ENCODE peak calls at places on chromosome 1, in seven cellular contexts. One of them, this sample, is unnamed.

GRCh38 chr1:183567584-183567983 is 22.7 kb downstream of the NCF2 start:
- DNase-seq in stimulated activated CD8-positive, alpha-beta memory T cell treated with anti-CD3 and anti-CD28 coated beads, Interleukin-2, amount 100 ng/mL, for 48 hours: no peak
- DNase-seq in foreskin fibroblast: no peak
- DNase-seq in NCI-H2029 treated with DMSO at 0.1 percent for 48 hours: peak
- DNase-seq in HTR-8/SVneo: peak
- DNase-seq in right atrium auricular region: no peak
- DNase-seq in upper lobe of left lung: no peak
- DNase-seq in this sample: no peak

GRCh38 chr1:69991644-69992043 is 213.7 kb downstream of the LRRC40 start:
- DNase-seq in stimulated activated CD8-positive, alpha-beta memory T cell treated with anti-CD3 and anti-CD28 coated beads, Interleukin-2, amount 100 ng/mL, for 48 hours: no peak
- DNase-seq in foreskin fibroblast: no peak
- DNase-seq in NCI-H2029 treated with DMSO at 0.1 percent for 48 hours: no peak
- DNase-seq in HTR-8/SVneo: no peak
- DNase-seq in right atrium auricular region: no peak
- DNase-seq in upper lobe of left lung: no peak
- DNase-seq in this sample: no peak

GRCh38 chr1:158951956-158952355 is 20.6 kb downstream of the PYHIN1 start:
- DNase-seq in stimulated activated CD8-positive, alpha-beta memory T cell treated with anti-CD3 and anti-CD28 coated beads, Interleukin-2, amount 100 ng/mL, for 48 hours: no peak
- DNase-seq in foreskin fibroblast: no peak
- DNase-seq in NCI-H2029 treated with DMSO at 0.1 percent for 48 hours: peak
- DNase-seq in HTR-8/SVneo: no peak
- DNase-seq in right atrium auricular region: no peak
- DNase-seq in upper lobe of left lung: no peak
- DNase-seq in this sample: no peak

GRCh38 chr1:200741808-200742207 is 3.1 kb downstream of the CAMSAP2 start:
- DNase-seq in stimulated activated CD8-positive, alpha-beta memory T cell treated with anti-CD3 and anti-CD28 coated beads, Interleukin-2, amount 100 ng/mL, for 48 hours: no peak
- DNase-seq in foreskin fibroblast: no peak
- DNase-seq in NCI-H2029 treated with DMSO at 0.1 percent for 48 hours: no peak
- DNase-seq in HTR-8/SVneo: no peak
- DNase-seq in right atrium auricular region: no peak
- DNase-seq in upper lobe of left lung: no peak
- DNase-seq in this sample: no peak

GRCh38 chr1:217881607-217882332 is 250.6 kb downstream of the SPATA17 start:
- DNase-seq in stimulated activated CD8-positive, alpha-beta memory T cell treated with anti-CD3 and anti-CD28 coated beads, Interleukin-2, amount 100 ng/mL, for 48 hours: no peak
- DNase-seq in foreskin fibroblast: no peak
- DNase-seq in NCI-H2029 treated with DMSO at 0.1 percent for 48 hours: no peak
- DNase-seq in HTR-8/SVneo: peak
- DNase-seq in right atrium auricular region: no peak
- DNase-seq in upper lobe of left lung: no peak
- DNase-seq in this sample: no peak

GRCh38 chr1:234212764-234213406 is 160.4 kb upstream of the COA6 start:
- DNase-seq in stimulated activated CD8-positive, alpha-beta memory T cell treated with anti-CD3 and anti-CD28 coated beads, Interleukin-2, amount 100 ng/mL, for 48 hours: no peak
- DNase-seq in foreskin fibroblast: no peak
- DNase-seq in NCI-H2029 treated with DMSO at 0.1 percent for 48 hours: peak
- DNase-seq in HTR-8/SVneo: peak
- DNase-seq in right atrium auricular region: peak
- DNase-seq in upper lobe of left lung: no peak
- DNase-seq in this sample: no peak

GRCh38 chr1:191305370-191305769 is 827.7 kb upstream of the BRINP3 start:
- DNase-seq in stimulated activated CD8-positive, alpha-beta memory T cell treated with anti-CD3 and anti-CD28 coated beads, Interleukin-2, amount 100 ng/mL, for 48 hours: no peak
- DNase-seq in foreskin fibroblast: no peak
- DNase-seq in NCI-H2029 treated with DMSO at 0.1 percent for 48 hours: no peak
- DNase-seq in HTR-8/SVneo: no peak
- DNase-seq in right atrium auricular region: no peak
- DNase-seq in upper lobe of left lung: no peak
- DNase-seq in this sample: no peak

GRCh38 chr1:109206324-109206723 is 7.4 kb upstream of the SARS1 start:
- DNase-seq in stimulated activated CD8-positive, alpha-beta memory T cell treated with anti-CD3 and anti-CD28 coated beads, Interleukin-2, amount 100 ng/mL, for 48 hours: no peak
- DNase-seq in foreskin fibroblast: no peak
- DNase-seq in NCI-H2029 treated with DMSO at 0.1 percent for 48 hours: no peak
- DNase-seq in HTR-8/SVneo: no peak
- DNase-seq in right atrium auricular region: no peak
- DNase-seq in upper lobe of left lung: no peak
- DNase-seq in this sample: no peak

GRCh38 chr1:71804140-71804539 is 478.2 kb downstream of the NEGR1 start:
- DNase-seq in stimulated activated CD8-positive, alpha-beta memory T cell treated with anti-CD3 and anti-CD28 coated beads, Interleukin-2, amount 100 ng/mL, for 48 hours: no peak
- DNase-seq in foreskin fibroblast: no peak
- DNase-seq in NCI-H2029 treated with DMSO at 0.1 percent for 48 hours: no peak
- DNase-seq in HTR-8/SVneo: no peak
- DNase-seq in right atrium auricular region: no peak
- DNase-seq in upper lobe of left lung: no peak
- DNase-seq in this sample: no peak

GRCh38 chr1:110674337-110675059 is at the start of gene KCNA3:
- DNase-seq in stimulated activated CD8-positive, alpha-beta memory T cell treated with anti-CD3 and anti-CD28 coated beads, Interleukin-2, amount 100 ng/mL, for 48 hours: peak
- DNase-seq in foreskin fibroblast: peak
- DNase-seq in NCI-H2029 treated with DMSO at 0.1 percent for 48 hours: no peak
- DNase-seq in HTR-8/SVneo: no peak
- DNase-seq in right atrium auricular region: no peak
- DNase-seq in upper lobe of left lung: peak
- DNase-seq in this sample: no peak

GRCh38 chr1:152244576-152244975 is 20.6 kb upstream of the HRNR start:
- DNase-seq in stimulated activated CD8-positive, alpha-beta memory T cell treated with anti-CD3 and anti-CD28 coated beads, Interleukin-2, amount 100 ng/mL, for 48 hours: no peak
- DNase-seq in foreskin fibroblast: no peak
- DNase-seq in NCI-H2029 treated with DMSO at 0.1 percent for 48 hours: no peak
- DNase-seq in HTR-8/SVneo: no peak
- DNase-seq in right atrium auricular region: no peak
- DNase-seq in upper lobe of left lung: no peak
- DNase-seq in this sample: no peak

GRCh38 chr1:157377216-157377821 is 175.0 kb downstream of the FCRL5 start:
- DNase-seq in stimulated activated CD8-positive, alpha-beta memory T cell treated with anti-CD3 and anti-CD28 coated beads, Interleukin-2, amount 100 ng/mL, for 48 hours: no peak
- DNase-seq in foreskin fibroblast: peak
- DNase-seq in NCI-H2029 treated with DMSO at 0.1 percent for 48 hours: peak
- DNase-seq in HTR-8/SVneo: no peak
- DNase-seq in right atrium auricular region: no peak
- DNase-seq in upper lobe of left lung: no peak
- DNase-seq in this sample: no peak

GRCh38 chr1:231938651-231939050 is 312.1 kb downstream of the DISC1 start:
- DNase-seq in stimulated activated CD8-positive, alpha-beta memory T cell treated with anti-CD3 and anti-CD28 coated beads, Interleukin-2, amount 100 ng/mL, for 48 hours: no peak
- DNase-seq in foreskin fibroblast: no peak
- DNase-seq in NCI-H2029 treated with DMSO at 0.1 percent for 48 hours: no peak
- DNase-seq in HTR-8/SVneo: no peak
- DNase-seq in right atrium auricular region: no peak
- DNase-seq in upper lobe of left lung: no peak
- DNase-seq in this sample: no peak

GRCh38 chr1:201137579-201138310 is 10.8 kb upstream of the ASCL5 start:
- DNase-seq in stimulated activated CD8-positive, alpha-beta memory T cell treated with anti-CD3 and anti-CD28 coated beads, Interleukin-2, amount 100 ng/mL, for 48 hours: no peak
- DNase-seq in foreskin fibroblast: peak
- DNase-seq in NCI-H2029 treated with DMSO at 0.1 percent for 48 hours: no peak
- DNase-seq in HTR-8/SVneo: no peak
- DNase-seq in right atrium auricular region: peak
- DNase-seq in upper lobe of left lung: no peak
- DNase-seq in this sample: peak

GRCh38 chr1:3779265-3779911 is 6.8 kb downstream of the SMIM1 start:
- DNase-seq in stimulated activated CD8-positive, alpha-beta memory T cell treated with anti-CD3 and anti-CD28 coated beads, Interleukin-2, amount 100 ng/mL, for 48 hours: no peak
- DNase-seq in foreskin fibroblast: no peak
- DNase-seq in NCI-H2029 treated with DMSO at 0.1 percent for 48 hours: no peak
- DNase-seq in HTR-8/SVneo: no peak
- DNase-seq in right atrium auricular region: no peak
- DNase-seq in upper lobe of left lung: no peak
- DNase-seq in this sample: no peak

GRCh38 chr1:39148942-39149341 is 55.6 kb upstream of the MACF1 start:
- DNase-seq in stimulated activated CD8-positive, alpha-beta memory T cell treated with anti-CD3 and anti-CD28 coated beads, Interleukin-2, amount 100 ng/mL, for 48 hours: no peak
- DNase-seq in foreskin fibroblast: no peak
- DNase-seq in NCI-H2029 treated with DMSO at 0.1 percent for 48 hours: peak
- DNase-seq in HTR-8/SVneo: no peak
- DNase-seq in right atrium auricular region: no peak
- DNase-seq in upper lobe of left lung: no peak
- DNase-seq in this sample: no peak

GRCh38 chr1:221457706-221458429 is 284.0 kb downstream of the DUSP10 start:
- DNase-seq in stimulated activated CD8-positive, alpha-beta memory T cell treated with anti-CD3 and anti-CD28 coated beads, Interleukin-2, amount 100 ng/mL, for 48 hours: no peak
- DNase-seq in foreskin fibroblast: peak
- DNase-seq in NCI-H2029 treated with DMSO at 0.1 percent for 48 hours: no peak
- DNase-seq in HTR-8/SVneo: no peak
- DNase-seq in right atrium auricular region: no peak
- DNase-seq in upper lobe of left lung: no peak
- DNase-seq in this sample: no peak

GRCh38 chr1:114080511-114081144 is 73.0 kb downstream of the SYT6 start:
- DNase-seq in stimulated activated CD8-positive, alpha-beta memory T cell treated with anti-CD3 and anti-CD28 coated beads, Interleukin-2, amount 100 ng/mL, for 48 hours: no peak
- DNase-seq in foreskin fibroblast: no peak
- DNase-seq in NCI-H2029 treated with DMSO at 0.1 percent for 48 hours: no peak
- DNase-seq in HTR-8/SVneo: no peak
- DNase-seq in right atrium auricular region: no peak
- DNase-seq in upper lobe of left lung: no peak
- DNase-seq in this sample: no peak

GRCh38 chr1:226973898-226974543 is 33.9 kb downstream of the COQ8A start:
- DNase-seq in stimulated activated CD8-positive, alpha-beta memory T cell treated with anti-CD3 and anti-CD28 coated beads, Interleukin-2, amount 100 ng/mL, for 48 hours: no peak
- DNase-seq in foreskin fibroblast: peak
- DNase-seq in NCI-H2029 treated with DMSO at 0.1 percent for 48 hours: no peak
- DNase-seq in HTR-8/SVneo: no peak
- DNase-seq in right atrium auricular region: peak
- DNase-seq in upper lobe of left lung: peak
- DNase-seq in this sample: peak

GRCh38 chr1:221203224-221204054 is 324.2 kb downstream of the HLX start:
- DNase-seq in stimulated activated CD8-positive, alpha-beta memory T cell treated with anti-CD3 and anti-CD28 coated beads, Interleukin-2, amount 100 ng/mL, for 48 hours: peak
- DNase-seq in foreskin fibroblast: peak
- DNase-seq in NCI-H2029 treated with DMSO at 0.1 percent for 48 hours: peak
- DNase-seq in HTR-8/SVneo: peak
- DNase-seq in right atrium auricular region: peak
- DNase-seq in upper lobe of left lung: no peak
- DNase-seq in this sample: peak

GRCh38 chr1:193189442-193190095 is 3.2 kb upstream of the B3GALT2 start:
- DNase-seq in stimulated activated CD8-positive, alpha-beta memory T cell treated with anti-CD3 and anti-CD28 coated beads, Interleukin-2, amount 100 ng/mL, for 48 hours: no peak
- DNase-seq in foreskin fibroblast: no peak
- DNase-seq in NCI-H2029 treated with DMSO at 0.1 percent for 48 hours: no peak
- DNase-seq in HTR-8/SVneo: no peak
- DNase-seq in right atrium auricular region: no peak
- DNase-seq in upper lobe of left lung: no peak
- DNase-seq in this sample: no peak